ENCODE peak calls at places on chromosome 9, in four cellular contexts. C is ovary, D is esophagus squamous epithelium, U is prostate gland. Y is an unnamed sample. For H3K36me3, the result is how much of the 10 kb centered on the place peaks cover.

GRCh38 chr9:5435912-5436311 is 1.8 kb downstream of the PLGRKT start:
- DNase-seq in C (no peak), D (no peak), U (no peak), Y (peak)

GRCh38 chr9:98521141-98521540 is 187.6 kb downstream of the GABBR2 start:
- DNase-seq in C (no peak), D (no peak), U (no peak), Y (no peak)

GRCh38 chr9:98168153-98168780 is 24.2 kb downstream of the CORO2A start:
- DNase-seq in C (no peak), D (no peak), U (no peak), Y (no peak)

GRCh38 chr9:98101868-98102273 is 17.2 kb downstream of the TRIM14 start:
- DNase-seq in C (no peak), D (peak), U (no peak), Y (peak)

GRCh38 chr9:70121818-70122436 is 78.3 kb downstream of the MAMDC2 start:
- DNase-seq in C (no peak), D (no peak), U (no peak), Y (no peak)

GRCh38 chr9:20207161-20207560 is 415.1 kb downstream of the MLLT3 start:
- DNase-seq in C (no peak), D (no peak), U (no peak), Y (no peak)

GRCh38 chr9:70580593-70581195 is 166.2 kb upstream of the KLF9 start:
- DNase-seq in C (no peak), D (no peak), U (no peak), Y (no peak)

GRCh38 chr9:35651964-35652828 is 1.5 kb upstream of the SIT1 start:
- DNase-seq in C (no peak), D (no peak), U (no peak), Y (peak)

GRCh38 chr9:99441829-99442228 is 219.7 kb downstream of the SEC61B start:
- DNase-seq in C (no peak), D (no peak), U (no peak), Y (no peak)

GRCh38 chr9:34059954-34060353 is 11.3 kb upstream of the UBAP2 start:
- DNase-seq in C (no peak), D (no peak), U (no peak), Y (no peak)

GRCh38 chr9:126470251-126470993 is 143.3 kb upstream of the LMX1B start:
- DNase-seq in C (no peak), D (no peak), U (no peak), Y (no peak)

GRCh38 chr9:134661791-134662142 is 20.2 kb downstream of the COL5A1 start:
- DNase-seq in C (peak), D (no peak), U (no peak), Y (peak)

GRCh38 chr9:71602652-71603051 is 165.7 kb downstream of the CEMIP2 start:
- DNase-seq in C (no peak), D (no peak), U (no peak), Y (no peak)

GRCh38 chr9:12775373-12775962 is 648 bp downstream of the LURAP1L start:
- DNase-seq in C (peak), D (no peak), U (peak), Y (no peak)

GRCh38 chr9:98610196-98610595 is 98.5 kb downstream of the GABBR2 start:
- DNase-seq in C (no peak), D (no peak), U (no peak), Y (no peak)

GRCh38 chr9:130493476-130493875 is 48.7 kb downstream of the ASS1 start:
- DNase-seq in C (no peak), D (no peak), U (no peak), Y (no peak)

GRCh38 chr9:114524401-114524800 is 19.1 kb upstream of the WHRN start:
- DNase-seq in C (no peak), D (no peak), U (peak), Y (no peak)

GRCh38 chr9:110076894-110077725 is 130.8 kb downstream of the C9orf152 start:
- DNase-seq in C (no peak), D (no peak), U (no peak), Y (no peak)

GRCh38 chr9:95874989-95875304 is 544 bp upstream of the ERCC6L2 start:
- DNase-seq in C (peak), D (no peak), U (peak), Y (peak)

GRCh38 chr9:79220666-79221065 is 351.1 kb upstream of the TLE4 start:
- DNase-seq in C (no peak), D (no peak), U (no peak), Y (no peak)

GRCh38 chr9:88990721-88991065 is 575 bp upstream of the S1PR3 start:
- DNase-seq in C (no peak), D (no peak), U (no peak), Y (no peak)

GRCh38 chr9:89505048-89505447 is 7.1 kb upstream of the SEMA4D start:
- DNase-seq in C (no peak), D (no peak), U (no peak), Y (no peak)

GRCh38 chr9:79490657-79491250 is 81.0 kb upstream of the TLE4 start:
- DNase-seq in C (no peak), D (no peak), U (no peak), Y (no peak)

GRCh38 chr9:97564291-97565175 is 63.1 kb downstream of the TMOD1 start:
- DNase-seq in C (peak), D (no peak), U (peak), Y (no peak)

GRCh38 chr9:95508242-95508967 is 8.4 kb downstream of the PTCH1 start:
- DNase-seq in C (no peak), D (no peak), U (no peak), Y (no peak)

GRCh38 chr9:94650924-94651323 is 11.6 kb upstream of the FBP1 start:
- DNase-seq in C (no peak), D (no peak), U (no peak), Y (no peak)

GRCh38 chr9:15277400-15278137 is 29.4 kb downstream of the TTC39B start:
- DNase-seq in C (no peak), D (no peak), U (no peak), Y (no peak)

GRCh38 chr9:134491436-134491835 is 150.2 kb upstream of the COL5A1 start:
- DNase-seq in C (no peak), D (no peak), U (no peak), Y (no peak)

GRCh38 chr9:111917201-111917600 is 20.6 kb downstream of the UGCG start:
- DNase-seq in C (no peak), D (no peak), U (no peak), Y (no peak)
- H3K36me3 ChIP-seq in C (under half), D (under half), U (under half), Y (under half)

GRCh38 chr9:122005597-122005996 is 87.5 kb downstream of the TTLL11 start:
- DNase-seq in C (no peak), D (no peak), U (no peak), Y (no peak)
- TF ChIP-seq CTCF in C (no peak), D (peak), U (no peak), Y (peak)

GRCh38 chr9:127473501-127473900 is 22.2 kb downstream of the LRSAM1 start:
- DNase-seq in C (no peak), D (no peak), U (no peak), Y (no peak)
- H3K36me3 ChIP-seq in C (under half), D (under half), U (under half), Y (under half)

GRCh38 chr9:123940721-123941534 is 11.0 kb upstream of the DENND1A start:
- DNase-seq in C (no peak), D (no peak), U (no peak), Y (no peak)
- TF ChIP-seq CTCF in C (no peak), D (no peak), U (no peak), Y (no peak)